ENCODE peak calls at places on chromosomes 5 and 9, in five cellular contexts. A, I, R, L and P are unnamed samples.

GRCh38 chr5:171820561-171820960 is 34.9 kb downstream of the SMIM23 start:
- DNase-seq in R (no peak), A (no peak), I (no peak), L (no peak), P (no peak)

GRCh38 chr9:97176206-97176605 is 131.3 kb upstream of the CCDC180 start:
- DNase-seq in I (no peak), R (peak), A (no peak), L (no peak), P (peak)

GRCh38 chr9:95504053-95504963 is 12.5 kb downstream of the PTCH1 start:
- DNase-seq in A (peak), L (peak), R (peak), I (no peak), P (peak)

GRCh38 chr5:39648539-39649200 is 223.9 kb upstream of the DAB2 start:
- DNase-seq in A (peak), R (peak), I (no peak), L (no peak), P (peak)

GRCh38 chr9:108961151-108961550 is 27.0 kb downstream of the ABITRAM start:
- DNase-seq in R (no peak), I (no peak), L (no peak), A (no peak), P (no peak)

GRCh38 chr5:133017964-133018363 is 8.4 kb downstream of the ZCCHC10 start:
- DNase-seq in L (no peak), R (peak), A (no peak), I (no peak), P (no peak)

GRCh38 chr5:102807878-102808502 is 52.9 kb downstream of the PAM start:
- DNase-seq in I (no peak), R (no peak), L (peak), A (no peak), P (no peak)

GRCh38 chr5:133966090-133966489 is 2.3 kb downstream of the C5orf15 start:
- DNase-seq in R (no peak), I (no peak), L (no peak), A (no peak), P (no peak)

GRCh38 chr9:87479801-87480201 is 17.9 kb upstream of the DAPK1 start:
- DNase-seq in A (no peak), I (peak), R (peak), L (no peak), P (no peak)

GRCh38 chr9:74025402-74025894 is 471.7 kb upstream of the RORB start:
- DNase-seq in L (no peak), I (no peak), R (no peak), A (no peak), P (no peak)

GRCh38 chr9:20526500-20527319 is 95.6 kb downstream of the MLLT3 start:
- DNase-seq in A (no peak), I (no peak), L (peak), R (no peak), P (no peak)

GRCh38 chr9:108049026-108049591 is 559.5 kb upstream of the KLF4 start:
- DNase-seq in L (peak), A (peak), R (no peak), I (no peak), P (no peak)

GRCh38 chr5:181188700-181189362 is 16.2 kb downstream of the TRIM7 start:
- DNase-seq in R (peak), L (peak), I (peak), A (no peak), P (peak)

GRCh38 chr9:76921161-76921560 is 15.2 kb upstream of the PRUNE2 start:
- DNase-seq in R (no peak), I (no peak), L (no peak), A (no peak), P (no peak)

GRCh38 chr5:83048811-83049210 is 28.4 kb downstream of the TMEM167A start:
- DNase-seq in L (no peak), A (no peak), R (no peak), I (no peak), P (no peak)
- H3K27ac ChIP-seq in L (no peak), A (no peak), R (no peak), I (no peak), P (no peak)

GRCh38 chr9:121718063-121718462 is 66.6 kb downstream of the DAB2IP start:
- DNase-seq in I (no peak), A (no peak), L (peak), R (peak), P (peak)
- TF ChIP-seq POLR2A in I (no peak), A (no peak), L (no peak), R (no peak), P (no peak)

GRCh38 chr5:135577421-135577820 is 1.4 kb downstream of the CXCL14 start:
- DNase-seq in A (no peak), R (no peak), I (no peak), L (no peak), P (no peak)
- H3K27ac ChIP-seq in A (no peak), R (no peak), I (no peak), L (no peak), P (no peak)

GRCh38 chr5:174300941-174301761 is 255.6 kb downstream of the NSG2 start:
- DNase-seq in L (no peak), I (no peak), A (no peak), R (no peak), P (peak)
- TF ChIP-seq POLR2A in L (no peak), I (no peak), A (no peak), R (no peak), P (no peak)

GRCh38 chr5:88049156-88049555 is 219.5 kb downstream of the TMEM161B start:
- DNase-seq in L (no peak), I (no peak), R (no peak), A (no peak), P (no peak)
- H3K27ac ChIP-seq in L (no peak), I (no peak), R (no peak), A (no peak), P (no peak)

GRCh38 chr5:169581580-169582227 is 1.9 kb upstream of the SPDL1 start:
- DNase-seq in L (peak), I (no peak), A (peak), R (peak), P (peak)

GRCh38 chr5:169583101-169583423 is 511 bp upstream of the SPDL1 start:
- DNase-seq in L (no peak), I (no peak), R (no peak), A (no peak), P (no peak)

GRCh38 chr5:169580964-169581363 is 2.6 kb upstream of the SPDL1 start:
- DNase-seq in L (no peak), A (no peak), I (no peak), R (no peak), P (no peak)

GRCh38 chr5:169584998-169585451 is 1.5 kb downstream of the SPDL1 start:
- DNase-seq in A (no peak), L (no peak), I (no peak), R (no peak), P (no peak)

GRCh38 chr5:169583424-169584215 is at the start of gene SPDL1:
- DNase-seq in L (peak), R (peak), I (peak), A (peak), P (peak)
- TF ChIP-seq POLR2A in L (peak), R (peak), I (no peak), A (peak), P (peak)

GRCh38 chr9:110835859-110836271 is 167.3 kb downstream of the MUSK start:
- DNase-seq in R (no peak), L (peak), A (peak), I (no peak), P (no peak)
- H3K27ac ChIP-seq in R (no peak), L (peak), A (peak), I (no peak), P (no peak)

GRCh38 chr9:137075275-137075775 is 2.0 kb upstream of the UAP1L1 start:
- DNase-seq in R (no peak), L (no peak), A (no peak), I (no peak), P (no peak)

GRCh38 chr9:137077010-137077747 is at the start of gene UAP1L1:
- DNase-seq in I (peak), R (peak), A (no peak), L (peak), P (peak)

GRCh38 chr9:137076636-137077009 is 694 bp upstream of the UAP1L1 start:
- DNase-seq in L (no peak), I (no peak), A (no peak), R (no peak), P (peak)

GRCh38 chr9:137073992-137074399 is 3.3 kb upstream of the UAP1L1 start:
- DNase-seq in L (no peak), A (no peak), R (no peak), I (no peak), P (no peak)

GRCh38 chr9:137074657-137075274 is 2.6 kb upstream of the UAP1L1 start:
- DNase-seq in I (no peak), R (no peak), L (no peak), A (no peak), P (no peak)
- TF ChIP-seq POLR2A in I (no peak), R (no peak), L (no peak), A (no peak), P (no peak)